ENCODE peak calls at places on chromosomes 4 and X, in ten cellular contexts. J is cardiac muscle cell, Z is H7, U is GM23248, K is upper lobe of left lung, B is PC-3, H is dorsolateral prefrontal cortex, S is left ventricle myocardium inferior, E is tibial nerve, X is heart right ventricle. O is an unnamed sample. For H3K27me3, the result is how much of the 10 kb centered on the place peaks cover.

GRCh38 chr4:94419956-94420355 is 31.8 kb upstream of the PDLIM5 start:
- DNase-seq in J (peak), Z (no peak), U (peak), K (no peak), B (peak), H (no peak), S (no peak), E (no peak), X (no peak), O (no peak)

GRCh38 chrX:40778861-40779575 is 43.7 kb upstream of the MED14 start:
- DNase-seq in J (peak), Z (no peak), U (peak), K (no peak), B (peak), H (no peak), S (no peak), E (no peak), X (no peak), O (no peak)

GRCh38 chrX:42615161-42615563 is 162.8 kb downstream of the PPP1R2C start:
- DNase-seq in J (peak), Z (no peak), U (no peak), K (no peak), B (peak), H (no peak), S (no peak), E (no peak), X (no peak), O (no peak)

GRCh38 chrX:9379697-9380551 is 84.9 kb upstream of the TBL1X start:
- DNase-seq in J (peak), Z (no peak), U (peak), K (no peak), B (peak), H (no peak), S (no peak), E (no peak), X (no peak), O (no peak)

GRCh38 chr4:41990029-41990382 is 324 bp upstream of the SLC30A9 start:
- DNase-seq in J (peak), Z (no peak), U (no peak), K (no peak), B (no peak), H (no peak), S (no peak), E (no peak), X (no peak), O (no peak)

GRCh38 chr4:174120446-174121142 is 162.9 kb downstream of the FBXO8 start:
- DNase-seq in J (peak), Z (peak), U (peak), K (peak), B (peak), H (no peak), S (peak), E (peak), X (peak), O (no peak)

GRCh38 chr4:139988863-139989765 is 164.9 kb downstream of the MAML3 start:
- DNase-seq in J (peak), Z (no peak), U (peak), K (no peak), B (peak), H (peak), S (no peak), E (peak), X (peak), O (no peak)

GRCh38 chr4:144343143-144343755 is 202.7 kb upstream of the GYPA start:
- DNase-seq in J (no peak), Z (no peak), U (peak), K (no peak), B (no peak), H (no peak), S (no peak), E (no peak), X (no peak), O (no peak)

GRCh38 chr4:169030575-169030982 is 20.5 kb upstream of the CBR4 start:
- DNase-seq in J (peak), Z (no peak), U (peak), K (no peak), B (peak), H (no peak), S (no peak), E (no peak), X (no peak), O (no peak)

GRCh38 chrX:2425281-2426071 is 75.3 kb downstream of the DHRSX start:
- DNase-seq in J (no peak), Z (peak), U (no peak), K (no peak), B (no peak), H (no peak), S (no peak), E (no peak), X (no peak), O (no peak)

GRCh38 chrX:153435845-153436244 is 10.0 kb downstream of the TREX2 start:
- DNase-seq in J (no peak), Z (no peak), U (no peak), K (no peak), B (no peak), H (no peak), S (no peak), E (no peak), X (no peak), O (no peak)

GRCh38 chr4:109571494-109571893 is 11.4 kb downstream of the MCUB start:
- DNase-seq in J (no peak), Z (no peak), U (no peak), K (no peak), B (no peak), H (no peak), S (no peak), E (no peak), X (no peak), O (no peak)

GRCh38 chrX:49041683-49042529 is 1.3 kb downstream of the TFE3 start:
- DNase-seq in J (peak), Z (peak), U (peak), K (no peak), B (peak), H (no peak), S (peak), E (peak), X (peak), O (no peak)

GRCh38 chr4:288891-289290 is 16.4 kb downstream of the ZNF732 start:
- DNase-seq in J (peak), Z (no peak), U (no peak), K (no peak), B (peak), H (no peak), S (no peak), E (no peak), X (no peak), O (no peak)

GRCh38 chr4:83490876-83491450 is 6.1 kb upstream of the ABRAXAS1 start:
- DNase-seq in J (peak), Z (peak), U (peak), K (no peak), B (peak), H (no peak), S (no peak), E (no peak), X (no peak), O (no peak)

GRCh38 chr4:120994521-120994920 is 72.0 kb upstream of the PRDM5 start:
- DNase-seq in J (no peak), Z (no peak), U (no peak), K (no peak), B (no peak), H (no peak), S (no peak), E (no peak), X (no peak), O (no peak)

GRCh38 chr4:93217423-93217822 is 611.1 kb upstream of the ATOH1 start:
- DNase-seq in J (no peak), Z (no peak), U (no peak), K (no peak), B (no peak), H (no peak), S (no peak), E (no peak), X (no peak), O (no peak)

GRCh38 chrX:123731987-123732678 is 719 bp downstream of the THOC2 start:
- DNase-seq in J (peak), Z (peak), U (peak), K (peak), B (peak), H (no peak), S (no peak), E (no peak), X (no peak), O (peak)

GRCh38 chr4:182250446-182250845 is 7.2 kb downstream of the TENM3 start:
- DNase-seq in J (no peak), Z (no peak), U (no peak), K (no peak), B (no peak), H (no peak), S (no peak), E (no peak), X (no peak), O (no peak)

GRCh38 chrX:16786791-16787735 is 797 bp downstream of the TXLNG start:
- DNase-seq in J (peak), Z (peak), U (peak), K (peak), B (peak), H (no peak), S (no peak), E (peak), X (no peak), O (peak)

GRCh38 chr4:12633058-12633651 is 851.0 kb downstream of the RAB28 start:
- DNase-seq in J (peak), Z (peak), U (peak), K (no peak), B (peak), H (peak), S (peak), E (peak), X (peak), O (peak)

GRCh38 chr4:112279025-112279881 is 6.5 kb downstream of the TIFA start:
- DNase-seq in J (no peak), Z (no peak), U (no peak), K (no peak), B (no peak), H (no peak), S (no peak), E (no peak), X (no peak), O (peak)

GRCh38 chrX:41332408-41332987 is 1.5 kb upstream of the DDX3X start:
- DNase-seq in J (no peak), Z (no peak), U (peak), K (no peak), B (no peak), H (no peak), S (peak), E (no peak), X (peak), O (no peak)

GRCh38 chrX:134026732-134027311 is 41.4 kb upstream of the GPC3 start:
- DNase-seq in J (peak), Z (peak), U (peak), K (no peak), B (peak), H (no peak), S (no peak), E (peak), X (peak), O (no peak)

GRCh38 chr4:51825341-51825740 is 17.6 kb upstream of the DCUN1D4 start:
- DNase-seq in J (no peak), Z (no peak), U (no peak), K (no peak), B (no peak), H (no peak), S (no peak), E (no peak), X (no peak), O (no peak)

GRCh38 chr4:84050014-84050413 is 449.1 kb downstream of the NKX6-1 start:
- DNase-seq in J (no peak), Z (peak), U (no peak), K (no peak), B (peak), H (no peak), S (no peak), E (no peak), X (no peak), O (no peak)

GRCh38 chr4:158536833-158537232 is 15.2 kb downstream of the RXFP1 start:
- DNase-seq in J (no peak), Z (no peak), U (no peak), K (no peak), B (no peak), H (no peak), S (no peak), E (no peak), X (no peak), O (no peak)

GRCh38 chr4:107115185-107115847 is 79.2 kb upstream of the DKK2 start:
- DNase-seq in J (peak), Z (no peak), U (peak), K (no peak), B (no peak), H (no peak), S (no peak), E (peak), X (no peak), O (no peak)

GRCh38 chrX:133921764-133922389 is 63.5 kb downstream of the GPC3 start:
- DNase-seq in J (peak), Z (peak), U (peak), K (no peak), B (peak), H (no peak), S (peak), E (peak), X (peak), O (no peak)

GRCh38 chr4:4981427-4981826 is 37.8 kb downstream of the CYTL1 start:
- DNase-seq in J (peak), Z (no peak), U (peak), K (no peak), B (no peak), H (no peak), S (no peak), E (no peak), X (no peak), O (no peak)

GRCh38 chr4:7799306-7799705 is 140.4 kb downstream of the AFAP1 start:
- DNase-seq in J (no peak), Z (no peak), U (no peak), K (no peak), B (no peak), H (no peak), S (no peak), E (no peak), X (no peak), O (peak)

GRCh38 chr4:140090215-140090731 is 63.7 kb downstream of the MAML3 start:
- DNase-seq in J (peak), Z (no peak), U (peak), K (no peak), B (peak), H (no peak), S (no peak), E (no peak), X (no peak), O (no peak)

GRCh38 chr4:47084795-47085194 is 53.4 kb downstream of the GABRB1 start:
- DNase-seq in J (no peak), Z (no peak), U (no peak), K (no peak), B (no peak), H (no peak), S (no peak), E (no peak), X (no peak), O (no peak)

GRCh38 chr4:26507286-26507685 is 17.0 kb upstream of the CCKAR start:
- DNase-seq in J (no peak), Z (no peak), U (no peak), K (no peak), B (no peak), H (no peak), S (no peak), E (no peak), X (no peak), O (no peak)

GRCh38 chr4:156654410-156654809 is 317.2 kb downstream of the PDGFC start:
- DNase-seq in J (no peak), Z (no peak), U (no peak), K (no peak), B (peak), H (no peak), S (no peak), E (no peak), X (no peak), O (no peak)

DNA sequence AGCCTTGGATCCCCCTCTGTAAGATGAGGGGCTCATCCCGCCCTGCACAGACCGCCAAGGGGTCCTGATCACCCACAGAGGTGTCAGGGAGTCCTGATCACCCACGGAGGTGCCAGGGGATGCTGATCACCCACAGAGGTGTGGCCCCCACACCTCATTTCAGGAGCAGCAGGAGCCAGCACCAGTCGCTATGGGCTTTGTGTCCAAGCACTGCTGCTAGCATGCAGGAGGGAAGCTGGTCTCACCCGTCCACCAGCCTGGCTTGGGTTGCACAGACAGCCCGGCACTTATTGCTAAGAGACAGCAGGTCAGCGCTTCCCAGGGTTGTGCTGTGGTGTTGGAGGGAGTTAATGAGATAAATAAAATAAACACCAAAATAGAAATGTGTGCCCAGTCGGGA is 88.5 kb downstream of the ADRA2C start:
- DNase-seq in J (no peak), Z (no peak), U (no peak), K (no peak), B (no peak), H (no peak), S (no peak), E (no peak), X (no peak), O (no peak)
- H3K27me3 ChIP-seq in J (under half), Z (under half), U (under half), K (under half), B (half or more), H (under half), S (half or more), E (under half), X (under half), O (under half)

GRCh38 chr4:77395481-77395880 is 210.1 kb upstream of the CXCL13 start:
- DNase-seq in J (no peak), Z (no peak), U (no peak), K (no peak), B (no peak), H (no peak), S (no peak), E (no peak), X (no peak), O (no peak)
- H3K27me3 ChIP-seq in J (under half), Z (under half), U (half or more), K (under half), B (under half), H (under half), S (under half), E (under half), X (under half), O (under half)

GRCh38 chrX:154804564-154804956 is 725 bp downstream of the MPP1 start:
- DNase-seq in J (no peak), Z (no peak), U (no peak), K (no peak), B (no peak), H (no peak), S (no peak), E (no peak), X (no peak), O (no peak)

GRCh38 chrX:154802838-154803410 is 2.4 kb downstream of the MPP1 start:
- DNase-seq in J (no peak), Z (no peak), U (no peak), K (no peak), B (no peak), H (no peak), S (no peak), E (no peak), X (no peak), O (no peak)

GRCh38 chrX:154797006-154797405 is 8.3 kb downstream of the MPP1 start:
- DNase-seq in J (peak), Z (no peak), U (no peak), K (no peak), B (peak), H (no peak), S (no peak), E (no peak), X (no peak), O (no peak)

GRCh38 chrX:154800508-154801207 is 4.6 kb downstream of the MPP1 start:
- DNase-seq in J (no peak), Z (no peak), U (no peak), K (no peak), B (peak), H (no peak), S (no peak), E (no peak), X (no peak), O (no peak)

GRCh38 chrX:154799554-154800348 is 5.5 kb downstream of the MPP1 start:
- DNase-seq in J (peak), Z (no peak), U (no peak), K (peak), B (peak), H (no peak), S (no peak), E (no peak), X (no peak), O (no peak)
- H3K27me3 ChIP-seq in J (under half), Z (under half), U (under half), K (under half), B (under half), H (under half), S (under half), E (under half), X (under half), O (under half)

DNA sequence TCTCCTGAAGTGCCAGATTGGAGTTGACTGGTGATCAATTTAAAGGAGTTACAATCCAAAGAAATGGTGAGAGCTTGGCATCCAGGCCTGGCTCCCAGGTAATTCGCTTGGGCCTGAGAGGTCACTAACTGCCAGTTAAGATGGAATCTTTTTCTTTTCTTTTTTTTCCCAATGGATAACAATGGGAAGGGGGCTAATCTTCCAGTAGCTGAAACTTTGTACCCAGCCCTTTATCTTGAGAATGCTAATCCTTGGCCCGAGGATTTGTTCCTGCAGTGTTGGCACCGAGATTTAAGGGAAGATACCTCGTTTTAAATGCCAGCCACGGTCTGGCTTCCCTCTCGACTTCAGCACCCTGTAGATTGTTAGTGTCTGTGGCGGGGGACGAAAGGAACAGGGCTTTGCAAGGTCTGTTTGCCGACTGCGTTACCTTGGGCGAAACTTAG is 13.4 kb upstream of the PITX2 start:
- DNase-seq in J (no peak), Z (peak), U (no peak), K (no peak), B (no peak), H (no peak), S (no peak), E (no peak), X (no peak), O (no peak)
- H3K27me3 ChIP-seq in J (half or more), Z (half or more), U (under half), K (under half), B (half or more), H (half or more), S (half or more), E (half or more), X (half or more), O (half or more)